ENCODE peak calls at places on chromosomes 6 and 20, in seven cellular contexts. One of them, this sample, is unnamed.
A peak's percentile ranks its signal among the peaks of the same experiment; 100 is the strongest.

GRCh38 chr6:100257661-100258395 is 206.9 kb downstream of the SIM1 start:
- DNase-seq in astrocyte: peak; percentile 68
- DNase-seq in CD8-positive, alpha-beta memory T cell: no peak
- DNase-seq in CD8-positive, alpha-beta T cell: no peak
- DNase-seq in cardiac muscle cell: no peak
- DNase-seq in kidney epithelial cell: peak; percentile 56
- DNase-seq in GM23248: peak; percentile 59
- DNase-seq in this sample: no peak

GRCh38 chr20:1815502-1816085 is 79.6 kb upstream of the SIRPA start:
- DNase-seq in GM23248: no peak
- DNase-seq in kidney epithelial cell: no peak
- DNase-seq in cardiac muscle cell: no peak
- DNase-seq in CD8-positive, alpha-beta T cell: no peak
- DNase-seq in astrocyte: no peak
- DNase-seq in CD8-positive, alpha-beta memory T cell: no peak
- DNase-seq in this sample: no peak

GRCh38 chr6:136127856-136128255 is 122.3 kb downstream of the MTFR2 start:
- DNase-seq in cardiac muscle cell: peak; percentile 64
- DNase-seq in astrocyte: peak; percentile 13
- DNase-seq in GM23248: no peak
- DNase-seq in CD8-positive, alpha-beta memory T cell: no peak
- DNase-seq in CD8-positive, alpha-beta T cell: no peak
- DNase-seq in kidney epithelial cell: no peak
- DNase-seq in this sample: no peak

GRCh38 chr20:20369353-20370086 is 1.6 kb downstream of the INSM1 start:
- DNase-seq in GM23248: no peak
- DNase-seq in cardiac muscle cell: peak; percentile 5
- DNase-seq in CD8-positive, alpha-beta memory T cell: no peak
- DNase-seq in kidney epithelial cell: no peak
- DNase-seq in CD8-positive, alpha-beta T cell: no peak
- DNase-seq in astrocyte: no peak
- DNase-seq in this sample: peak; percentile 41

GRCh38 chr6:107490568-107491058 is 696 bp downstream of the SOBP start:
- DNase-seq in cardiac muscle cell: no peak
- DNase-seq in astrocyte: no peak
- DNase-seq in kidney epithelial cell: no peak
- DNase-seq in CD8-positive, alpha-beta T cell: no peak
- DNase-seq in CD8-positive, alpha-beta memory T cell: no peak
- DNase-seq in GM23248: no peak
- DNase-seq in this sample: peak; percentile 14

GRCh38 chr6:109816452-109817374 is 125.6 kb downstream of the FIG4 start:
- DNase-seq in cardiac muscle cell: peak; percentile 13
- DNase-seq in CD8-positive, alpha-beta memory T cell: no peak
- DNase-seq in GM23248: no peak
- DNase-seq in kidney epithelial cell: no peak
- DNase-seq in astrocyte: no peak
- DNase-seq in CD8-positive, alpha-beta T cell: no peak
- DNase-seq in this sample: no peak

GRCh38 chr6:128515550-128516513 is 4.6 kb downstream of the PTPRK start:
- DNase-seq in CD8-positive, alpha-beta memory T cell: no peak
- DNase-seq in GM23248: peak; percentile 63
- DNase-seq in kidney epithelial cell: no peak
- DNase-seq in astrocyte: peak; percentile 69
- DNase-seq in CD8-positive, alpha-beta T cell: no peak
- DNase-seq in cardiac muscle cell: no peak
- DNase-seq in this sample: no peak

GRCh38 chr6:40930555-40930954 is 108.5 kb downstream of the UNC5CL start:
- DNase-seq in CD8-positive, alpha-beta memory T cell: no peak
- DNase-seq in kidney epithelial cell: no peak
- DNase-seq in CD8-positive, alpha-beta T cell: no peak
- DNase-seq in astrocyte: no peak
- DNase-seq in GM23248: peak; percentile 45
- DNase-seq in cardiac muscle cell: no peak
- DNase-seq in this sample: no peak

GRCh38 chr20:10954137-10954840 is 280.5 kb upstream of the JAG1 start:
- DNase-seq in CD8-positive, alpha-beta T cell: no peak
- DNase-seq in astrocyte: peak; percentile 66
- DNase-seq in CD8-positive, alpha-beta memory T cell: no peak
- DNase-seq in cardiac muscle cell: no peak
- DNase-seq in GM23248: no peak
- DNase-seq in kidney epithelial cell: peak; percentile 71
- DNase-seq in this sample: peak; percentile 98

GRCh38 chr6:36136551-36136950 is 6.2 kb downstream of the MAPK13 start:
- DNase-seq in GM23248: no peak
- DNase-seq in kidney epithelial cell: no peak
- DNase-seq in cardiac muscle cell: no peak
- DNase-seq in astrocyte: no peak
- DNase-seq in CD8-positive, alpha-beta T cell: no peak
- DNase-seq in CD8-positive, alpha-beta memory T cell: no peak
- DNase-seq in this sample: no peak

GRCh38 chr20:47198254-47198671 is 158.2 kb downstream of the ZMYND8 start:
- DNase-seq in cardiac muscle cell: no peak
- DNase-seq in astrocyte: no peak
- DNase-seq in kidney epithelial cell: no peak
- DNase-seq in GM23248: peak; percentile 43
- DNase-seq in CD8-positive, alpha-beta T cell: no peak
- DNase-seq in CD8-positive, alpha-beta memory T cell: no peak
- DNase-seq in this sample: peak; percentile 45

GRCh38 chr20:2891343-2891742 is 18.1 kb downstream of the PTPRA start:
- DNase-seq in astrocyte: no peak
- DNase-seq in cardiac muscle cell: no peak
- DNase-seq in CD8-positive, alpha-beta memory T cell: no peak
- DNase-seq in kidney epithelial cell: no peak
- DNase-seq in CD8-positive, alpha-beta T cell: no peak
- DNase-seq in GM23248: no peak
- DNase-seq in this sample: no peak

GRCh38 chr20:37234254-37234581 is 27.4 kb downstream of the GHRH start:
- DNase-seq in CD8-positive, alpha-beta memory T cell: no peak
- DNase-seq in CD8-positive, alpha-beta T cell: no peak
- DNase-seq in GM23248: no peak
- DNase-seq in cardiac muscle cell: no peak
- DNase-seq in astrocyte: no peak
- DNase-seq in kidney epithelial cell: no peak
- DNase-seq in this sample: no peak

GRCh38 chr6:151916680-151917164 is 109.2 kb downstream of the ESR1 start:
- DNase-seq in CD8-positive, alpha-beta memory T cell: no peak
- DNase-seq in kidney epithelial cell: no peak
- DNase-seq in cardiac muscle cell: no peak
- DNase-seq in CD8-positive, alpha-beta T cell: no peak
- DNase-seq in astrocyte: peak; percentile 68
- DNase-seq in GM23248: peak; percentile 95
- DNase-seq in this sample: peak; percentile 99

DNA sequence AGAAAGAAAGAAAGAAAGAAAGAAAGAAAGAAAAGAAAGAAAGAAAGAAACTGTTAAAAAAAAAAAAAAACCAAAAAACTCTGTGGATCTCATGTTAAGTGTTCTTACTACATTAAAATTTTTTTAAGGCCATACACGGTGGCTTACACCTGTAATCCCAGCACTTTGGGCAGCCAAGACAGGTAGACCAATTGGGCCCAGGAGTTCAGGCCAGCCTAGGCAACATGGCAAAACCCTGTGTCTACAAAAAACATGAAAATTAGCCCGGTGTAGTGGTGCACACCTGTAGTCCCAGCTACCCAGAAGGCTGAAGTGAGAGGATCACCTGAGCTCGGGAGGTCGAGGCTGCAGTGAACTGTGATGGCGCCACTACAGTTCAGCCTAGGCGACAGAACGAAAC is 4.6 kb upstream of the BPIFA1 start:
- DNase-seq in cardiac muscle cell: no peak
- DNase-seq in GM23248: no peak
- DNase-seq in kidney epithelial cell: no peak
- DNase-seq in CD8-positive, alpha-beta T cell: no peak
- DNase-seq in CD8-positive, alpha-beta memory T cell: no peak
- DNase-seq in astrocyte: no peak
- DNase-seq in this sample: no peak
- H3K27me3 ChIP-seq in cardiac muscle cell: peaks cover 71% of the 10 kb centered on the region
- H3K27me3 ChIP-seq in GM23248: peaks cover 37% of the 10 kb centered on the region
- H3K27me3 ChIP-seq in kidney epithelial cell: peaks cover 2% of the 10 kb centered on the region
- H3K27me3 ChIP-seq in CD8-positive, alpha-beta T cell: no peaks in the 10 kb centered on the region
- H3K27me3 ChIP-seq in CD8-positive, alpha-beta memory T cell: no peaks in the 10 kb centered on the region
- H3K27me3 ChIP-seq in astrocyte: peaks cover 10% of the 10 kb centered on the region
- H3K27me3 ChIP-seq in this sample: no peaks in the 10 kb centered on the region

DNA sequence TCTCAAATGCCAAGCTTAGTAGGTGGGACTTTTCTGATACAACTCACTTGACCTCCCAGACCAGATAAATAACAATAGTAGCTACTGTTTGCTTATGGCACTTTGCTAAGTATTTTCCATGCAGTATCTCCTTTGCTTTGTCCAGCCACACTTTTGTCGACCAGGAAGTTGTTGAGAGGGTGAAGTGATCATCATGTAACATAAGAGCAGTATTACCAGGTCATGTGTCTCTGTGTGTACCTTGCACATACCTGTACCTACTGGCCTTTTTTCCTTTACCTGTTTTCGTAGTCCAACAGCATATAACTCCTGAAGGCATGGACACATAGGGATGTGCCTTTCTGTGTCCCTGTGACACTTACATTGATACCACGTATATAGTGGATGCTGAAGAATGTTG is 16.9 kb downstream of the EDN3 start:
- DNase-seq in cardiac muscle cell: no peak
- DNase-seq in CD8-positive, alpha-beta memory T cell: no peak
- DNase-seq in CD8-positive, alpha-beta T cell: no peak
- DNase-seq in kidney epithelial cell: no peak
- DNase-seq in GM23248: no peak
- DNase-seq in astrocyte: no peak
- DNase-seq in this sample: no peak
- H3K27me3 ChIP-seq in cardiac muscle cell: peaks cover 31% of the 10 kb centered on the region
- H3K27me3 ChIP-seq in CD8-positive, alpha-beta memory T cell: no peaks in the 10 kb centered on the region
- H3K27me3 ChIP-seq in CD8-positive, alpha-beta T cell: no peaks in the 10 kb centered on the region
- H3K27me3 ChIP-seq in kidney epithelial cell: no peaks in the 10 kb centered on the region
- H3K27me3 ChIP-seq in GM23248: no peaks in the 10 kb centered on the region
- H3K27me3 ChIP-seq in astrocyte: no peaks in the 10 kb centered on the region
- H3K27me3 ChIP-seq in this sample: no peaks in the 10 kb centered on the region

GRCh38 chr6:165091121-165091785 is 218.2 kb downstream of the C6orf118 start:
- DNase-seq in GM23248: peak; percentile 54
- DNase-seq in CD8-positive, alpha-beta T cell: no peak
- DNase-seq in cardiac muscle cell: no peak
- DNase-seq in kidney epithelial cell: no peak
- DNase-seq in CD8-positive, alpha-beta memory T cell: no peak
- DNase-seq in astrocyte: no peak
- DNase-seq in this sample: no peak
- H3K27me3 ChIP-seq in GM23248: no peaks in the 10 kb centered on the region
- H3K27me3 ChIP-seq in CD8-positive, alpha-beta T cell: no peaks in the 10 kb centered on the region
- H3K27me3 ChIP-seq in cardiac muscle cell: no peaks in the 10 kb centered on the region
- H3K27me3 ChIP-seq in kidney epithelial cell: no peaks in the 10 kb centered on the region
- H3K27me3 ChIP-seq in CD8-positive, alpha-beta memory T cell: no peaks in the 10 kb centered on the region
- H3K27me3 ChIP-seq in astrocyte: no peaks in the 10 kb centered on the region
- H3K27me3 ChIP-seq in this sample: no peaks in the 10 kb centered on the region

DNA sequence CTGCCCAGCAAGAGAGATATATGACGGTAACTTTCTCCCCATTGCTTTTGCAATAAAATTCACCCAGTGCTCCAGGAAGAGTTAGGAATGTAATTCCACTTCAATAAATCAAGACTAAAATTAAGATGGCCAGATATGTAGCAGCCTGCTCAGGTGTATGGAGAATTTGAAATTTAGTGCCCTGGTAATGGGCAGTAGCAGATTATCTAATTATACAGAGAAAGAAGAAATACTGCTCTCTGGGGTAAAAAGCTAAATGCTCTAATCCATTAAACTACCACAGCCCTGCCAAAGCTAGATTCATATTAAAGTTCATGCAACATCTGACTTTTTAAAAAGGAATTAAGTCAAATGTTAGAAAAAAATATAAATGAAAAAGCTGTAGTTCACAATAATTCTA is 5.7 kb upstream of the BLOC1S5 start:
- DNase-seq in cardiac muscle cell: no peak
- DNase-seq in astrocyte: no peak
- DNase-seq in kidney epithelial cell: no peak
- DNase-seq in CD8-positive, alpha-beta memory T cell: no peak
- DNase-seq in CD8-positive, alpha-beta T cell: no peak
- DNase-seq in GM23248: no peak
- DNase-seq in this sample: no peak
- H3K27me3 ChIP-seq in cardiac muscle cell: no peaks in the 10 kb centered on the region
- H3K27me3 ChIP-seq in astrocyte: no peaks in the 10 kb centered on the region
- H3K27me3 ChIP-seq in kidney epithelial cell: no peaks in the 10 kb centered on the region
- H3K27me3 ChIP-seq in CD8-positive, alpha-beta memory T cell: no peaks in the 10 kb centered on the region
- H3K27me3 ChIP-seq in CD8-positive, alpha-beta T cell: no peaks in the 10 kb centered on the region
- H3K27me3 ChIP-seq in GM23248: no peaks in the 10 kb centered on the region
- H3K27me3 ChIP-seq in this sample: peaks cover 5% of the 10 kb centered on the region

DNA sequence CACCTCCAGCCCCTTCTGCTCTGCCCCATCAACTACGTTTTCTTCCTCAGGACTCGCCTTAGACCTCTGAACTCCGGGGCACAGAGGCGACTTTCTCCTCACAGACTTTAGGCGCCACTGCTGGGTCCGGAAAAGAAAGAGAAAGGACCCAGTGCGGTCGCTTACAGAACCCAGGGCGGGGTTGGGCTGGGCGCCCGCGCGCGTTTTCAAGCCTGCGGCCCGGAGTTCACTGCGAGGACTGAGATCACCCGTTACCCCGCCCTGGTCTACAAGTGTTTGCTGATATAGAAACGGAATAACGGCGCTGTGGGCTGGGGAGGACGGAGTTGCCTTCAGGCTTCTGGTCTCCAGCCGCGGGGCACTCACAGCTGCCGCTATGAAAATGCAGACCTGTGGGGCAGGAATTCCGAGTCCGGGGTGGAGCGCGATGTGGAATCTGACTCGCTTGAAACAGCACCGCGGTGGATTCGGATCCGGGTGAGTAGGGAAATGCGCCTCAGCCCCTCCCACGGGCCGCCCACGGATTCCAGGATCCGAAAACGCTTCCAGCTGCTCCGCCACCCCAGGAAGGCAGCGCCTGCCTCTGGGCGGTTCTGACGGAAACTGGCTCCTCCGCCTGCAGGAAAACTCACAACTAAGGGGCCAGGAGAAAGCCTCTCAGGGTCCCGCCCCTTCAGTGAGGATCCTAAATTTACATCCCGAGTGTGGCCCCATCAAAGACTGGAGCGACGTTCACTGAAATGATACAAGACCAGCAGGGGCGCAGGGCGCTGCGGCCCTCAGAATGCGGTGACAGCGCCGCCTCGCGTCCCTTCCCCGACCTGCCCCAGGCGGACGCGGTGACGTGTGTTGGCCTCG is 29.4 kb downstream of the HLA-F start:
- DNase-seq in kidney epithelial cell: peak; percentile 61
- DNase-seq in CD8-positive, alpha-beta memory T cell: peak; percentile 79
- DNase-seq in cardiac muscle cell: peak; percentile 93
- DNase-seq in astrocyte: peak; percentile 68
- DNase-seq in CD8-positive, alpha-beta T cell: peak; percentile 87
- DNase-seq in GM23248: peak; percentile 95
- DNase-seq in this sample: peak; percentile 83
- H3K27me3 ChIP-seq in kidney epithelial cell: peaks cover 6% of the 10 kb centered on the region
- H3K27me3 ChIP-seq in CD8-positive, alpha-beta memory T cell: no peaks in the 10 kb centered on the region
- H3K27me3 ChIP-seq in cardiac muscle cell: peaks cover 50% of the 10 kb centered on the region
- H3K27me3 ChIP-seq in astrocyte: peaks cover 20% of the 10 kb centered on the region
- H3K27me3 ChIP-seq in CD8-positive, alpha-beta T cell: no peaks in the 10 kb centered on the region
- H3K27me3 ChIP-seq in GM23248: no peaks in the 10 kb centered on the region
- H3K27me3 ChIP-seq in this sample: no peaks in the 10 kb centered on the region

GRCh38 chr6:28655164-28655563 is 129.5 kb downstream of the GPX5 start:
- DNase-seq in CD8-positive, alpha-beta memory T cell: no peak
- DNase-seq in cardiac muscle cell: no peak
- DNase-seq in astrocyte: no peak
- DNase-seq in GM23248: no peak
- DNase-seq in CD8-positive, alpha-beta T cell: no peak
- DNase-seq in kidney epithelial cell: no peak
- DNase-seq in this sample: no peak
- H3K27me3 ChIP-seq in CD8-positive, alpha-beta memory T cell: peaks cover 20% of the 10 kb centered on the region
- H3K27me3 ChIP-seq in cardiac muscle cell: no peaks in the 10 kb centered on the region
- H3K27me3 ChIP-seq in astrocyte: peaks cover 22% of the 10 kb centered on the region
- H3K27me3 ChIP-seq in GM23248: peaks cover 13% of the 10 kb centered on the region
- H3K27me3 ChIP-seq in CD8-positive, alpha-beta T cell: peaks cover 12% of the 10 kb centered on the region
- H3K27me3 ChIP-seq in kidney epithelial cell: peaks cover 2% of the 10 kb centered on the region
- H3K27me3 ChIP-seq in this sample: peaks cover 50% of the 10 kb centered on the region

GRCh38 chr6:160387887-160388286 is 39.7 kb downstream of the SLC22A3 start:
- DNase-seq in GM23248: no peak
- DNase-seq in kidney epithelial cell: no peak
- DNase-seq in CD8-positive, alpha-beta memory T cell: no peak
- DNase-seq in astrocyte: no peak
- DNase-seq in CD8-positive, alpha-beta T cell: no peak
- DNase-seq in cardiac muscle cell: no peak
- DNase-seq in this sample: no peak
- H3K27me3 ChIP-seq in GM23248: no peaks in the 10 kb centered on the region
- H3K27me3 ChIP-seq in kidney epithelial cell: no peaks in the 10 kb centered on the region
- H3K27me3 ChIP-seq in CD8-positive, alpha-beta memory T cell: no peaks in the 10 kb centered on the region
- H3K27me3 ChIP-seq in astrocyte: no peaks in the 10 kb centered on the region
- H3K27me3 ChIP-seq in CD8-positive, alpha-beta T cell: no peaks in the 10 kb centered on the region
- H3K27me3 ChIP-seq in cardiac muscle cell: no peaks in the 10 kb centered on the region
- H3K27me3 ChIP-seq in this sample: no peaks in the 10 kb centered on the region